ENCODE peak calls at places on chromosome X, in four cellular contexts. R is activated gamma-delta T cell treated with Interleukin-2 at 50 U/mL for 16 hours, G is MM.1S, B is progenitor cell of endocrine pancreas. A is an unnamed sample.

GRCh38 chrX:38304010-38304409 is 23.3 kb downstream of the RPGR start:
- DNase-seq in R (no peak), G (no peak), B (no peak), A (no peak)

GRCh38 chrX:119853449-119853848 is 686 bp upstream of the UPF3B start:
- DNase-seq in R (no peak), G (no peak), B (no peak), A (peak)

GRCh38 chrX:121093011-121093410 is 45.6 kb downstream of the GLUD2 start:
- DNase-seq in R (no peak), G (no peak), B (no peak), A (no peak)

GRCh38 chrX:46865281-46865680 is 28.4 kb downstream of the RP2 start:
- DNase-seq in R (no peak), G (no peak), B (no peak), A (no peak)

GRCh38 chrX:18394477-18394876 is 30.9 kb upstream of the CDKL5 start:
- DNase-seq in R (no peak), G (no peak), B (no peak), A (no peak)

GRCh38 chrX:1035206-1035605 is 177.2 kb downstream of the CRLF2 start:
- DNase-seq in R (no peak), G (no peak), B (no peak), A (no peak)

GRCh38 chrX:116204947-116205346 is 34.4 kb downstream of the AGTR2 start:
- DNase-seq in R (no peak), G (peak), B (no peak), A (no peak)

GRCh38 chrX:43716696-43717095 is 60.6 kb downstream of the MAOA start:
- DNase-seq in R (no peak), G (no peak), B (no peak), A (no peak)

GRCh38 chrX:38561951-38562719 is 793 bp downstream of the TSPAN7 start:
- DNase-seq in R (no peak), G (no peak), B (peak), A (peak)

GRCh38 chrX:123771449-123772064 is 38.7 kb upstream of the THOC2 start:
- DNase-seq in R (no peak), G (no peak), B (no peak), A (no peak)

GRCh38 chrX:7435822-7436221 is 287.9 kb upstream of the PUDP start:
- DNase-seq in R (no peak), G (no peak), B (no peak), A (no peak)

GRCh38 chrX:129540725-129541184 is 696 bp downstream of the OCRL start:
- DNase-seq in R (no peak), G (no peak), B (no peak), A (peak)

GRCh38 chrX:9172451-9172850 is 138.5 kb upstream of the FAM9B start:
- DNase-seq in R (no peak), G (no peak), B (no peak), A (no peak)

GRCh38 chrX:135698924-135699323 is 14.5 kb upstream of the CT45A1 start:
- DNase-seq in R (no peak), G (no peak), B (no peak), A (no peak)

GRCh38 chrX:97446298-97446882 is 562.7 kb downstream of the RPA4 start:
- DNase-seq in R (no peak), G (peak), B (no peak), A (no peak)

GRCh38 chrX:47633671-47634590 is 4.2 kb upstream of the CFP start:
- DNase-seq in R (no peak), G (no peak), B (no peak), A (no peak)

GRCh38 chrX:23888887-23889501 is 18.7 kb downstream of the APOO start:
- DNase-seq in R (no peak), G (no peak), B (no peak), A (no peak)

GRCh38 chrX:66046612-66047235 is 6.8 kb upstream of the VSIG4 start:
- DNase-seq in R (no peak), G (peak), B (no peak), A (no peak)

GRCh38 chrX:2136848-2137247 is 363.9 kb downstream of the DHRSX start:
- DNase-seq in R (no peak), G (no peak), B (no peak), A (no peak)

GRCh38 chrX:49273181-49273727 is 3.7 kb downstream of the PPP1R3F start:
- DNase-seq in R (peak), G (no peak), B (no peak), A (no peak)

GRCh38 chrX:47093248-47093647 is 15.0 kb downstream of the RGN start:
- DNase-seq in R (no peak), G (peak), B (no peak), A (no peak)

GRCh38 chrX:22912598-22912997 is 87.2 kb upstream of the DDX53 start:
- DNase-seq in R (no peak), G (peak), B (no peak), A (no peak)

GRCh38 chrX:19840899-19841648 is 46.3 kb downstream of the SH3KBP1 start:
- DNase-seq in R (peak), G (peak), B (no peak), A (no peak)

GRCh38 chrX:139094671-139095592 is 383.4 kb upstream of the FGF13 start:
- DNase-seq in R (no peak), G (no peak), B (no peak), A (no peak)

GRCh38 chrX:50799531-50799961 is 14.4 kb downstream of the SHROOM4 start:
- DNase-seq in R (no peak), G (no peak), B (no peak), A (no peak)

GRCh38 chrX:7263961-7264360 is 116.0 kb upstream of the PUDP start:
- DNase-seq in R (no peak), G (no peak), B (no peak), A (no peak)

GRCh38 chrX:25034889-25035288 is 19.1 kb upstream of the ARX start:
- DNase-seq in R (no peak), G (no peak), B (no peak), A (no peak)

GRCh38 chrX:94600077-94600476 is 926.1 kb downstream of the FAM133A start:
- DNase-seq in R (no peak), G (no peak), B (no peak), A (no peak)

GRCh38 chrX:1597345-1598020 is 6.1 kb downstream of the AKAP17A start:
- DNase-seq in R (no peak), G (no peak), B (no peak), A (no peak)

GRCh38 chrX:65609237-65609636 is 58.2 kb upstream of the MSN start:
- DNase-seq in R (no peak), G (no peak), B (no peak), A (no peak)

GRCh38 chrX:13759152-13759718 is 24.7 kb downstream of the OFD1 start:
- DNase-seq in R (no peak), G (no peak), B (no peak), A (no peak)

GRCh38 chrX:9370888-9371287 is 94.0 kb upstream of the TBL1X start:
- DNase-seq in R (no peak), G (no peak), B (no peak), A (no peak)

GRCh38 chrX:20019672-20020365 is 29.0 kb upstream of the BCLAF3 start:
- DNase-seq in R (no peak), G (no peak), B (no peak), A (no peak)

GRCh38 chrX:41671082-41671481 is 17.7 kb upstream of the GPR34 start:
- DNase-seq in R (no peak), G (no peak), B (no peak), A (no peak)

GRCh38 chrX:100409316-100410082 is 574 bp downstream of the PCDH19 start:
- DNase-seq in R (no peak), G (no peak), B (no peak), A (peak)

GRCh38 chrX:9493936-9494335 is 29.1 kb downstream of the TBL1X start:
- DNase-seq in R (no peak), G (no peak), B (no peak), A (no peak)

GRCh38 chrX:154799554-154800348 is 5.5 kb downstream of the MPP1 start:
- DNase-seq in R (no peak), G (no peak), B (no peak), A (peak)

GRCh38 chrX:69523314-69523713 is 19.2 kb downstream of the NALF2 start:
- DNase-seq in R (no peak), G (no peak), B (no peak), A (no peak)

GRCh38 chrX:24694825-24695224 is 1.1 kb downstream of the POLA1 start:
- DNase-seq in R (no peak), G (no peak), B (no peak), A (no peak)

A was measured in ecto neural progenitor cell.